ENCODE peak calls at places on chromosomes 4 and X, in four cellular contexts. R, K, H and Q are unnamed samples.
A peak's percentile ranks its signal among the peaks of the same experiment; 100 is the strongest.

GRCh38 chr4:14897217-14897616 is 105.1 kb upstream of the CPEB2 start:
- DNase-seq in H (no peak), R (peak; percentile 79), K (no peak), Q (no peak)

GRCh38 chr4:184882276-184882675 is 56.5 kb upstream of the ACSL1 start:
- DNase-seq in R (no peak), K (no peak), H (no peak), Q (no peak)

GRCh38 chr4:6909113-6909969 is at the start of gene TBC1D14:
- DNase-seq in K (peak; percentile 97), H (peak; percentile 76), R (peak; percentile 81), Q (peak; percentile 89)

GRCh38 chr4:13541720-13542576 is 2.4 kb downstream of the NKX3-2 start:
- DNase-seq in H (no peak), R (no peak), K (peak; percentile 84), Q (peak; percentile 47)

GRCh38 chr4:182778222-182778982 is 138.8 kb downstream of the DCTD start:
- DNase-seq in K (no peak), R (no peak), H (no peak), Q (no peak)

GRCh38 chrX:2967998-2968909 is 38.1 kb upstream of the ARSH start:
- DNase-seq in K (no peak), H (peak; percentile 17), R (peak; percentile 44), Q (no peak)

GRCh38 chr4:25795566-25796454 is 67.0 kb downstream of the SEL1L3 start:
- DNase-seq in R (peak; percentile 12), H (no peak), K (no peak), Q (no peak)

GRCh38 chrX:129613596-129613995 is 41.2 kb downstream of the APLN start:
- DNase-seq in R (peak; percentile 37), K (no peak), H (no peak), Q (no peak)

GRCh38 chr4:99790796-99791617 is 25.6 kb upstream of the DAPP1 start:
- DNase-seq in R (peak; percentile 88), K (no peak), H (no peak), Q (no peak)

GRCh38 chr4:4782969-4783368 is 76.5 kb upstream of the MSX1 start:
- DNase-seq in H (no peak), K (no peak), R (no peak), Q (no peak)

GRCh38 chr4:54099287-54099958 is 540 bp upstream of the GSX2 start:
- DNase-seq in K (no peak), R (no peak), H (no peak), Q (no peak)

GRCh38 chr4:31097999-31098398 is 377.8 kb downstream of the PCDH7 start:
- DNase-seq in K (no peak), R (no peak), H (no peak), Q (no peak)

GRCh38 chrX:150770623-150771022 is 77.4 kb downstream of the MTMR1 start:
- DNase-seq in R (no peak), K (no peak), H (no peak), Q (no peak)

GRCh38 chr4:174037049-174037448 is 246.4 kb downstream of the FBXO8 start:
- DNase-seq in H (no peak), K (no peak), R (no peak), Q (no peak)

GRCh38 chrX:72477787-72478186 is 94.9 kb downstream of the HDAC8 start:
- DNase-seq in H (no peak), K (no peak), R (no peak), Q (no peak)

GRCh38 chr4:30714408-30715031 is 5.6 kb upstream of the PCDH7 start:
- DNase-seq in H (no peak), K (no peak), R (peak; percentile 38), Q (peak; percentile 65)

GRCh38 chrX:9293051-9293496 is 171.8 kb upstream of the TBL1X start:
- DNase-seq in K (no peak), R (no peak), H (no peak), Q (no peak)

GRCh38 chr4:146342600-146343192 is 128.4 kb downstream of the REELD1 start:
- DNase-seq in R (no peak), K (no peak), H (no peak), Q (peak; percentile 41)

GRCh38 chr4:184433258-184433892 is 41.0 kb downstream of the IRF2 start:
- DNase-seq in K (peak; percentile 79), H (no peak), R (no peak), Q (no peak)

GRCh38 chr4:108008721-108009120 is 19.0 kb downstream of the HADH start:
- DNase-seq in R (peak; percentile 79), K (no peak), H (no peak), Q (no peak)

GRCh38 chrX:154806837-154807501 is 1.7 kb upstream of the MPP1 start:
- DNase-seq in H (no peak), K (no peak), R (no peak), Q (no peak)

GRCh38 chr4:128454281-128455075 is 166.9 kb upstream of the PGRMC2 start:
- DNase-seq in K (no peak), R (peak; percentile 83), H (peak; percentile 75), Q (peak; percentile 69)

GRCh38 chr4:114941522-114941921 is 171.9 kb downstream of the NDST4 start:
- DNase-seq in K (no peak), H (no peak), R (no peak), Q (no peak)

GRCh38 chr4:170025523-170026252 is 507 bp downstream of the MFAP3L start:
- DNase-seq in R (no peak), H (no peak), K (peak; percentile 86), Q (no peak)

GRCh38 chr4:180610317-180610716 is 1632.9 kb upstream of the TENM3 start:
- DNase-seq in K (no peak), H (no peak), R (peak; percentile 85), Q (no peak)

GRCh38 chr4:120718979-120719566 is 203.5 kb downstream of the PRDM5 start:
- DNase-seq in R (peak; percentile 11), K (no peak), H (no peak), Q (peak; percentile 3)

GRCh38 chr4:4328840-4329239 is 38.8 kb downstream of the ZBTB49 start:
- DNase-seq in R (no peak), H (no peak), K (no peak), Q (no peak)

GRCh38 chr4:38896940-38897339 is 29.3 kb downstream of the FAM114A1 start:
- DNase-seq in R (no peak), H (no peak), K (no peak), Q (no peak)

GRCh38 chr4:109553130-109553529 is 6.9 kb upstream of the MCUB start:
- DNase-seq in R (no peak), K (no peak), H (no peak), Q (no peak)

GRCh38 chr4:89067407-89067806 is 10.4 kb upstream of the FAM13A start:
- DNase-seq in H (no peak), R (no peak), K (no peak), Q (no peak)

GRCh38 chrX:72269671-72270251 is 7.3 kb downstream of the RPS4X start:
- DNase-seq in R (peak; percentile 35), H (no peak), K (no peak), Q (no peak)

GRCh38 chr4:73978886-73979285 is 2.9 kb downstream of the PF4 start:
- DNase-seq in K (no peak), R (peak; percentile 80), H (no peak), Q (no peak)

GRCh38 chr4:147924604-147925412 is 192.9 kb downstream of the ARHGAP10 start:
- DNase-seq in H (no peak), R (no peak), K (no peak), Q (peak; percentile 40)

GRCh38 chr4:85779165-85779564 is 304.2 kb downstream of the ARHGAP24 start:
- DNase-seq in H (no peak), R (no peak), K (no peak), Q (no peak)

GRCh38 chrX:39309721-39310152 is 508.5 kb downstream of the MID1IP1 start:
- DNase-seq in H (no peak), K (no peak), R (peak; percentile 9), Q (no peak)

GRCh38 chrX:47158781-47159180 is 13.8 kb downstream of the RBM10 start:
- DNase-seq in R (no peak), H (no peak), K (no peak), Q (no peak)

GRCh38 chrX:130801901-130802300 is 101.1 kb downstream of the ENOX2 start:
- DNase-seq in H (no peak), R (no peak), K (no peak), Q (peak; percentile 9)

GRCh38 chrX:87338510-87338909 is 179.1 kb upstream of the KLHL4 start:
- DNase-seq in K (no peak), R (peak; percentile 15), H (no peak), Q (no peak)

GRCh38 chr4:114399085-114399484 is 199.5 kb upstream of the UGT8 start:
- DNase-seq in R (no peak), H (no peak), K (no peak), Q (peak; percentile 35)

GRCh38 chr4:147233-147632 is 22.9 kb downstream of the ZNF718 start:
- DNase-seq in H (no peak), R (no peak), K (no peak), Q (no peak)
- H3K9me3 ChIP-seq in H (peaks cover 87% of the 10 kb centered on the region), R (peaks cover 35% of the 10 kb centered on the region), K (peaks cover 96% of the 10 kb centered on the region), Q (peaks cover 4% of the 10 kb centered on the region)

DNA sequence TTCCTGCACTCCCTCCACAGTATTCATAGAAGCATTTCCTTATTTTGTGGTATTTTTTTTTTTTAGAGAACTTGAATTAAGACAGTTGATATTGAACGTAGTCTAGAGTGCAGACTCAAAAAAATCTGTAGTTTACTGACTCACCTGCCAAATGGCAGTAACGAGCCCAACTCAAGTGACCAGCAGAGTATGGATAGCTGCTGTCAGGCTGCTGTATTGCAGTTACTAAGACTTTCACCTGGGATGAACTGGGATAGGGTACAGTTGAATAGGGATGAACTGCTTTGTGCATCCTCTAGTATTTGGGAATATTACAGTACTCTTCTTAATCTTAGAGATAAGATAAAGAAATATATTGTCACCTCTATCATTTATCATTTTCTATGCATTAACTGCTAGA is 7.0 kb upstream of the SLC7A11 start:
- DNase-seq in K (no peak), H (no peak), R (no peak), Q (no peak)
- H3K4me3 ChIP-seq in K (no peak overlapping the region), H (no peak overlapping the region), R (no peak overlapping the region), Q (no peak overlapping the region)

DNA sequence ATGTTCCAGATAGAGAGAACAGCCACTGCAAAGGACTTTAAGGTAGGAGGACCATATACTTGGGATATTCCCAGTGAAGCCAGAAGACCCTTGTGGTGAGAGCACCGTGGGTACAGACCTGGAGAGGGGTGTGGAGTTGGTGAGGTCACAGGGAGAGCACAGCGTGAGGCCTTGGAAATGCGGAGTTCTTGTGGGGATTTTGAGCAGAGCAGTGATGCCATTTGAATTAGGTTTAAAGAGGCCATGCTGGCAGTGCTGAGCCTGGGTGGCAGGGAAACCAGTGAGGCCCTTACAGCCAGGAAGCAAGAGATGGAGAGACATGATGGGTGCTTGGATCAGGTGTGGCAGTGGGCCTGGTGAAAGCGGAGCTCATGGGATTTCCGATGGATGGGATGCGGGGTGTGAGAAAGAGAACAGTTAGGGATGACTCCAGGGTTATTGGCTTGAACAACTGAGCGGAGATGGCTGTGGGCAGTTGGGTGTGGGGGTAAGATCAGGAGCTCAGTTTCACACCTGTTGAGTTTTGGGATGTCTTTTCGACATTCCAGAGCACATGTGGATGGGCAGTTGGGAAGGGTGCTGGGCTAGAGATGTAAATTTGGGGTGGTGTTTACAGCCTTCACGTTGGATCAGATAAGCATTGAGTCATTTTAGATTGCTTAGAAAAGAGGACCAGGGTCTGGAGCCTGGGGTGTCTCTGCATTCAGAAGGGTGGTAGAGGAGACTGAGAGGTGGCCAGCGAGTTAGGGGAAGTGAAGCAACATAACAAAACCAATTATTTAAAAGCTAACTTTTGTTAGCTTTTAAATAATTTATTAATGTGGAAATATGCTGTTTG is 68.9 kb downstream of the TMEM131L start:
- DNase-seq in K (no peak), H (no peak), R (no peak), Q (no peak)
- H3K27ac ChIP-seq in K (no peak overlapping the region), H (no peak overlapping the region), R (no peak overlapping the region), Q (no peak overlapping the region)

DNA sequence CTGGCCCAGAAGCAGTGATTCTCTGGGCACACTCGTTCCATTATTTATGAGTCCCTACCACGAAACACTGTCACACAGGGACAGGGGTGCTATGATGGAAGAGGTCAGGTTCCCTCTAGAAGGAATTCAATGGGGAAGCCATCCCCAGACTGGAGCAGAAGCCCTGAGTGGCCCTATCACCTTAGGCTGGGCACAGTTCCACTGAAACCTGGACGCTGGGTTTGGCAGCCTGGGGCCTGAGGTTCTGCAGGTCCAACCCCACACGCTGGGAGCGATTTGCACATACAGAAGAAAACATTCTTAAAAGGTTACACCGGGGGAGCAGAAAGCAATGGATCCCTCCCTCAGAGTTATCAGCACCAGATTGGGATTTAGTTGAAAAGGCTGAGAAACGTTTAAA is 63.3 kb downstream of the PHKA2 start:
- DNase-seq in R (no peak), K (no peak), H (no peak), Q (no peak)
- H3K9me3 ChIP-seq in R (peaks cover 5% of the 10 kb centered on the region), K (no peaks in the 10 kb centered on the region), H (no peaks in the 10 kb centered on the region), Q (no peaks in the 10 kb centered on the region)